ENCODE peak calls at places on chromosomes 6 and 20, in seven cellular contexts. I is CD8-positive, alpha-beta T cell; B is endodermal cell; U is BE2C; A is psoas muscle; N is lung; J is pancreas. E is an unnamed sample.
A peak's percentile ranks its signal among the peaks of the same experiment; 100 is the strongest.

GRCh38 chr20:14882846-14883245 is 545.4 kb upstream of the FLRT3 start:
- DNase-seq in I (no peak), B (no peak), U (no peak), A (no peak), N (no peak), J (no peak), E (peak; percentile 85)

GRCh38 chr6:36717231-36717825 is 19.7 kb downstream of the RAB44 start:
- DNase-seq in I (no peak), B (peak; percentile 38), U (no peak), A (peak; percentile 35), N (no peak), J (no peak), E (no peak)

GRCh38 chr20:4546786-4547185 is 174.9 kb upstream of the PRND start:
- DNase-seq in I (no peak), B (no peak), U (no peak), A (no peak), N (no peak), J (no peak), E (peak; percentile 80)

GRCh38 chr6:44655368-44656342 is 268.1 kb downstream of the CDC5L start:
- DNase-seq in I (peak; percentile 88), B (peak; percentile 99), U (peak; percentile 69), A (peak; percentile 90), N (peak; percentile 79), J (peak; percentile 56), E (no peak)

GRCh38 chr20:31713312-31714049 is 9.2 kb downstream of the BCL2L1 start:
- DNase-seq in I (no peak), B (no peak), U (no peak), A (peak; percentile 90), N (peak; percentile 68), J (no peak), E (peak; percentile 83)

GRCh38 chr20:33648396-33649004 is 13.6 kb upstream of the C20orf144 start:
- DNase-seq in I (no peak), B (no peak), U (no peak), A (no peak), N (no peak), J (no peak), E (peak; percentile 54)

GRCh38 chr6:122753688-122754056 is 25.8 kb upstream of the FABP7 start:
- DNase-seq in I (no peak), B (no peak), U (peak; percentile 9), A (no peak), N (peak; percentile 50), J (no peak), E (no peak)

GRCh38 chr20:58551631-58552030 is 36.4 kb upstream of the APCDD1L start:
- DNase-seq in I (peak; percentile 42), B (peak; percentile 10), U (no peak), A (no peak), N (no peak), J (no peak), E (no peak)

GRCh38 chr20:34562643-34563042 is 4.1 kb downstream of the MAP1LC3A start:
- DNase-seq in I (no peak), B (peak; percentile 81), U (peak; percentile 59), A (no peak), N (no peak), J (no peak), E (no peak)

GRCh38 chr6:150271501-150272263 is 97.1 kb upstream of the IYD start:
- DNase-seq in I (no peak), B (no peak), U (no peak), A (no peak), N (no peak), J (no peak), E (no peak)

GRCh38 chr6:95847061-95847460 is 168.7 kb upstream of the FUT9 start:
- DNase-seq in I (no peak), B (no peak), U (no peak), A (no peak), N (no peak), J (no peak), E (no peak)

GRCh38 chr6:113732384-113732966 is 124.7 kb upstream of the MARCKS start:
- DNase-seq in I (no peak), B (no peak), U (peak; percentile 60), A (peak; percentile 50), N (no peak), J (peak; percentile 50), E (no peak)

GRCh38 chr20:23161968-23162696 is 76.0 kb upstream of the CD93 start:
- DNase-seq in I (no peak), B (no peak), U (no peak), A (peak; percentile 95), N (peak; percentile 91), J (peak; percentile 43), E (peak; percentile 87)

GRCh38 chr6:37173573-37174195 is 3.7 kb downstream of the PIM1 start:
- DNase-seq in I (no peak), B (peak; percentile 56), U (peak; percentile 13), A (no peak), N (no peak), J (no peak), E (no peak)

GRCh38 chr6:11414564-11414963 is 123.0 kb upstream of the TMEM170B start:
- DNase-seq in I (no peak), B (no peak), U (no peak), A (no peak), N (no peak), J (no peak), E (peak; percentile 81)

GRCh38 chr6:26754212-26754611 is 94.7 kb upstream of the ZNF322 start:
- DNase-seq in I (no peak), B (no peak), U (no peak), A (no peak), N (no peak), J (no peak), E (no peak)

GRCh38 chr6:134979142-134979541 is 29.2 kb upstream of the ALDH8A1 start:
- DNase-seq in I (no peak), B (no peak), U (no peak), A (no peak), N (no peak), J (no peak), E (no peak)

GRCh38 chr20:31945790-31946189 is 6.1 kb downstream of the PDRG1 start:
- DNase-seq in I (no peak), B (no peak), U (no peak), A (peak; percentile 62), N (no peak), J (no peak), E (no peak)

GRCh38 chr6:144896296-144896695 is 611.2 kb downstream of the UTRN start:
- DNase-seq in I (no peak), B (no peak), U (peak; percentile 31), A (no peak), N (no peak), J (no peak), E (no peak)

GRCh38 chr6:87922947-87923330 is 124.7 kb upstream of the SPACA1 start:
- DNase-seq in I (no peak), B (no peak), U (no peak), A (no peak), N (no peak), J (no peak), E (no peak)

GRCh38 chr6:157675859-157676640 is 147.0 kb upstream of the SNX9 start:
- DNase-seq in I (no peak), B (no peak), U (no peak), A (no peak), N (no peak), J (no peak), E (no peak)

GRCh38 chr6:165637591-165637990 is 25.4 kb downstream of the PDE10A start:
- DNase-seq in I (no peak), B (no peak), U (no peak), A (no peak), N (no peak), J (no peak), E (no peak)

GRCh38 chr6:165641672-165642156 is 21.3 kb downstream of the PDE10A start:
- DNase-seq in I (no peak), B (no peak), U (no peak), A (no peak), N (no peak), J (no peak), E (no peak)

GRCh38 chr6:165638530-165638929 is 24.5 kb downstream of the PDE10A start:
- DNase-seq in I (no peak), B (no peak), U (no peak), A (no peak), N (no peak), J (no peak), E (no peak)

GRCh38 chr6:165643015-165643414 is 20.0 kb downstream of the PDE10A start:
- DNase-seq in I (no peak), B (no peak), U (no peak), A (no peak), N (no peak), J (no peak), E (no peak)

DNA sequence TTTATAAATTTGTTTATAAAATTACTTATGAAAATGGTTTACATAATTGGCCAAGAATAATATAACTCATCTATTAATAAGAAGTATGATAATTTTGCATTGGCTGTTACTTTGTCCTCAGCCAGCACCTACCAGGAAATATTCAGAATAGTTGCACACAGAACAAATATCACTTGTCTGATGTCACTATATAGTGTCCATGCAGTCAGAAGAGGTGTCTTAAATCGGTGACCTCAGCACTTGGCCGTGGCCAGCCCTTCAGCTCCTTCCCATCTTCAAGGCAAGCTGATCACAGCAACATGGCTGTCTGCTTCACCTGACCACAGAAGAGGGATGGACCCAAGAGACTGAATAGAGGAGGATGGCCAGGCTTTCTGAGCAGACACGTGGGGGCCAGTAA is 22.3 kb downstream of the PDE10A start:
- DNase-seq in I (no peak), B (no peak), U (no peak), A (no peak), N (no peak), J (no peak), E (no peak)
- H3K4me1 ChIP-seq in I (no peaks in the 10 kb centered on the region), B (peaks cover 17% of the 10 kb centered on the region), U (no peaks in the 10 kb centered on the region), A (no peaks in the 10 kb centered on the region), N (peaks cover 2% of the 10 kb centered on the region), J (no peaks in the 10 kb centered on the region), E (no peaks in the 10 kb centered on the region)

GRCh38 chr6:109454483-109455160 is 950 bp downstream of the MICAL1 start:
- DNase-seq in I (peak; percentile 74), B (no peak), U (peak; percentile 47), A (peak; percentile 66), N (peak; percentile 57), J (peak; percentile 62), E (peak; percentile 10)
- TF ChIP-seq CTCF in I (no peak), B (no peak), U (no peak), A (no peak), N (no peak), J (no peak), E (no peak)

DNA sequence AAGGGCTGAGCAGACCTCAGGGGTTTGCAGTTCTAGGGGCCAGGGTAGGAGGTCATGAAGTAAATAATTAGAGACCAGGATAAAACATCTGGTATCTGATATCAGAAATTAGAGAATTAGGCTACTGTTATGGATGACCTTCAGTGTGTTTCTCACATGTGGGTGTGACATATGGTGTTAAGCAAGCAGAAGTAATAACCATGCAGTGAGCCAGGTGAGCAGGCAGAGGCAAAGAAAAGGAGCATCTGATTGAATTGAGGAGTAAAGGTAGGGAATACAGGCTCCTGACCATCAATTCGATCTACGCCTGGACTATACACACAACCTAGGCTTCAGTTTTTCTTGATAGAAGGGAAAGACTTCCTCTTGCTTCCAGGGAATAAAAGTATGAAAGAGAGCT is 34.7 kb upstream of the MAP3K7 start:
- DNase-seq in I (no peak), B (no peak), U (no peak), A (no peak), N (no peak), J (no peak), E (no peak)
- H3K27me3 ChIP-seq in I (no peaks in the 10 kb centered on the region), B (no peaks in the 10 kb centered on the region), U (peaks cover 4% of the 10 kb centered on the region), A (no peaks in the 10 kb centered on the region), N (no peaks in the 10 kb centered on the region), J (no peaks in the 10 kb centered on the region), E (peaks cover 62% of the 10 kb centered on the region)

DNA sequence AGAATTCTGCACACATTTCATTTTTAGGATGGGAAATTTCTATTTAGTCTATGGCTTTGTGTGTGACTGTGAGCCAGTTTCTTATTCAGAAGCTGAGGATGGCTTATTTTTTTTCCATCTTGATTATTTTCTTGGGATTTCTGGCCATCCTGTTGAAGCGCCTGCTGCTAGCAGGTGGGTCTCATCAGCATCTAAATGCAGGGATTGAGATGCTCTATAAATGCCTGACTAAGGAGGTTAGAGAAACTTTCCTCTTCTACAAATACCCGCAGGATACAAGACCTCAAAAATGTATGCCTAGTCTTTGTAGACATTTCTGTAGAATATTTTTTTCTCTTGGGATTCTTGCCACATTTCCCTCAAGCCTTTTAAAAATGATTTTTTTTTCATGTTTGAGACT is 138.0 kb upstream of the CCN2 start:
- DNase-seq in I (no peak), B (no peak), U (no peak), A (no peak), N (no peak), J (no peak), E (no peak)
- H3K4me1 ChIP-seq in I (no peaks in the 10 kb centered on the region), B (no peaks in the 10 kb centered on the region), U (no peaks in the 10 kb centered on the region), A (no peaks in the 10 kb centered on the region), N (peaks cover 4% of the 10 kb centered on the region), J (no peaks in the 10 kb centered on the region), E (peaks cover 24% of the 10 kb centered on the region)

E was measured in foreskin keratinocyte.